ENCODE peak calls at places on chromosome 10, in seven cellular contexts. One of them, this sample, is unnamed.

GRCh38 chr10:36489928-36490279 is 635.5 kb upstream of the ANKRD30A start:
- DNase-seq in HFF-Myc: no peak
- DNase-seq in astrocyte of the spinal cord: peak; percentile 88
- DNase-seq in body of pancreas: no peak
- DNase-seq in HCT116: no peak
- DNase-seq in dorsolateral prefrontal cortex: no peak
- DNase-seq in OCI-LY7: no peak
- DNase-seq in this sample: peak; percentile 77

GRCh38 chr10:70190581-70190980 is 20.3 kb upstream of the SAR1A start:
- DNase-seq in HFF-Myc: no peak
- DNase-seq in astrocyte of the spinal cord: no peak
- DNase-seq in body of pancreas: no peak
- DNase-seq in HCT116: no peak
- DNase-seq in dorsolateral prefrontal cortex: no peak
- DNase-seq in OCI-LY7: no peak
- DNase-seq in this sample: peak; percentile 43

GRCh38 chr10:52229271-52229931 is 84.7 kb upstream of the DKK1 start:
- DNase-seq in HFF-Myc: no peak
- DNase-seq in astrocyte of the spinal cord: peak; percentile 21
- DNase-seq in body of pancreas: no peak
- DNase-seq in HCT116: no peak
- DNase-seq in dorsolateral prefrontal cortex: no peak
- DNase-seq in OCI-LY7: no peak
- DNase-seq in this sample: peak; percentile 83

GRCh38 chr10:98074315-98074911 is 44.0 kb upstream of the CRTAC1 start:
- DNase-seq in HFF-Myc: peak; percentile 1
- DNase-seq in astrocyte of the spinal cord: peak; percentile 16
- DNase-seq in body of pancreas: no peak
- DNase-seq in HCT116: no peak
- DNase-seq in dorsolateral prefrontal cortex: no peak
- DNase-seq in OCI-LY7: peak; percentile 15
- DNase-seq in this sample: peak; percentile 16

GRCh38 chr10:47207280-47207613 is 92.8 kb upstream of the GDF10 start:
- DNase-seq in HFF-Myc: no peak
- DNase-seq in astrocyte of the spinal cord: no peak
- DNase-seq in body of pancreas: no peak
- DNase-seq in HCT116: no peak
- DNase-seq in dorsolateral prefrontal cortex: no peak
- DNase-seq in OCI-LY7: no peak
- DNase-seq in this sample: no peak

GRCh38 chr10:49488056-49488455 is 50.9 kb downstream of the ERCC6 start:
- DNase-seq in HFF-Myc: peak; percentile 52
- DNase-seq in astrocyte of the spinal cord: no peak
- DNase-seq in body of pancreas: peak; percentile 13
- DNase-seq in HCT116: no peak
- DNase-seq in dorsolateral prefrontal cortex: no peak
- DNase-seq in OCI-LY7: no peak
- DNase-seq in this sample: no peak

GRCh38 chr10:127117125-127117524 is 79.3 kb downstream of the INSYN2A start:
- DNase-seq in HFF-Myc: peak; percentile 19
- DNase-seq in astrocyte of the spinal cord: peak; percentile 69
- DNase-seq in body of pancreas: peak; percentile 16
- DNase-seq in HCT116: no peak
- DNase-seq in dorsolateral prefrontal cortex: no peak
- DNase-seq in OCI-LY7: peak; percentile 12
- DNase-seq in this sample: peak; percentile 61

GRCh38 chr10:101062231-101063161 is 707 bp downstream of the KAZALD1 start:
- DNase-seq in HFF-Myc: no peak
- DNase-seq in astrocyte of the spinal cord: no peak
- DNase-seq in body of pancreas: peak; percentile 63
- DNase-seq in HCT116: no peak
- DNase-seq in dorsolateral prefrontal cortex: no peak
- DNase-seq in OCI-LY7: peak; percentile 87
- DNase-seq in this sample: peak; percentile 35

GRCh38 chr10:22315455-22316285 is 518 bp upstream of the COMMD3 start:
- DNase-seq in HFF-Myc: no peak
- DNase-seq in astrocyte of the spinal cord: no peak
- DNase-seq in body of pancreas: no peak
- DNase-seq in HCT116: no peak
- DNase-seq in dorsolateral prefrontal cortex: no peak
- DNase-seq in OCI-LY7: peak; percentile 16
- DNase-seq in this sample: peak; percentile 20

GRCh38 chr10:31697271-31698168 is 231.1 kb downstream of the ARHGAP12 start:
- DNase-seq in HFF-Myc: peak; percentile 85
- DNase-seq in astrocyte of the spinal cord: peak; percentile 85
- DNase-seq in body of pancreas: peak; percentile 74
- DNase-seq in HCT116: no peak
- DNase-seq in dorsolateral prefrontal cortex: peak; percentile 41
- DNase-seq in OCI-LY7: no peak
- DNase-seq in this sample: peak; percentile 90

GRCh38 chr10:118596426-118597124 is 1.1 kb upstream of the PRLHR start:
- DNase-seq in HFF-Myc: no peak
- DNase-seq in astrocyte of the spinal cord: no peak
- DNase-seq in body of pancreas: no peak
- DNase-seq in HCT116: no peak
- DNase-seq in dorsolateral prefrontal cortex: no peak
- DNase-seq in OCI-LY7: no peak
- DNase-seq in this sample: no peak

GRCh38 chr10:115321360-115321759 is 228.2 kb downstream of the ATRNL1 start:
- DNase-seq in HFF-Myc: no peak
- DNase-seq in astrocyte of the spinal cord: no peak
- DNase-seq in body of pancreas: no peak
- DNase-seq in HCT116: no peak
- DNase-seq in dorsolateral prefrontal cortex: no peak
- DNase-seq in OCI-LY7: no peak
- DNase-seq in this sample: no peak

GRCh38 chr10:57699944-57700343 is 567.8 kb downstream of the IPMK start:
- DNase-seq in HFF-Myc: no peak
- DNase-seq in astrocyte of the spinal cord: peak; percentile 19
- DNase-seq in body of pancreas: peak; percentile 5
- DNase-seq in HCT116: no peak
- DNase-seq in dorsolateral prefrontal cortex: no peak
- DNase-seq in OCI-LY7: no peak
- DNase-seq in this sample: no peak

GRCh38 chr10:124339951-124340760 is 78.6 kb downstream of the OAT start:
- DNase-seq in HFF-Myc: peak; percentile 95
- DNase-seq in astrocyte of the spinal cord: peak; percentile 88
- DNase-seq in body of pancreas: no peak
- DNase-seq in HCT116: no peak
- DNase-seq in dorsolateral prefrontal cortex: peak; percentile 84
- DNase-seq in OCI-LY7: no peak
- DNase-seq in this sample: peak; percentile 38

GRCh38 chr10:106707657-106708056 is 456.8 kb downstream of the SORCS1 start:
- DNase-seq in HFF-Myc: no peak
- DNase-seq in astrocyte of the spinal cord: no peak
- DNase-seq in body of pancreas: no peak
- DNase-seq in HCT116: no peak
- DNase-seq in dorsolateral prefrontal cortex: no peak
- DNase-seq in OCI-LY7: no peak
- DNase-seq in this sample: no peak

GRCh38 chr10:104209575-104210198 is 22.5 kb downstream of the CFAP43 start:
- DNase-seq in HFF-Myc: no peak
- DNase-seq in astrocyte of the spinal cord: peak; percentile 49
- DNase-seq in body of pancreas: peak; percentile 40
- DNase-seq in HCT116: peak; percentile 41
- DNase-seq in dorsolateral prefrontal cortex: peak; percentile 55
- DNase-seq in OCI-LY7: peak; percentile 31
- DNase-seq in this sample: peak; percentile 50

GRCh38 chr10:70186571-70186970 is 16.3 kb upstream of the SAR1A start:
- DNase-seq in HFF-Myc: no peak
- DNase-seq in astrocyte of the spinal cord: no peak
- DNase-seq in body of pancreas: no peak
- DNase-seq in HCT116: no peak
- DNase-seq in dorsolateral prefrontal cortex: no peak
- DNase-seq in OCI-LY7: no peak
- DNase-seq in this sample: peak; percentile 54

GRCh38 chr10:58152698-58153263 is 114.9 kb downstream of the IPMK start:
- DNase-seq in HFF-Myc: peak; percentile 58
- DNase-seq in astrocyte of the spinal cord: peak; percentile 68
- DNase-seq in body of pancreas: peak; percentile 51
- DNase-seq in HCT116: peak; percentile 41
- DNase-seq in dorsolateral prefrontal cortex: peak; percentile 27
- DNase-seq in OCI-LY7: peak; percentile 44
- DNase-seq in this sample: peak; percentile 75

GRCh38 chr10:12531305-12531738 is 182.0 kb downstream of the CAMK1D start:
- DNase-seq in HFF-Myc: no peak
- DNase-seq in astrocyte of the spinal cord: no peak
- DNase-seq in body of pancreas: peak; percentile 20
- DNase-seq in HCT116: no peak
- DNase-seq in dorsolateral prefrontal cortex: no peak
- DNase-seq in OCI-LY7: no peak
- DNase-seq in this sample: peak; percentile 9

GRCh38 chr10:108970016-108970415 is 953.3 kb downstream of the XPNPEP1 start:
- DNase-seq in HFF-Myc: peak; percentile 10
- DNase-seq in astrocyte of the spinal cord: peak; percentile 15
- DNase-seq in body of pancreas: no peak
- DNase-seq in HCT116: no peak
- DNase-seq in dorsolateral prefrontal cortex: no peak
- DNase-seq in OCI-LY7: peak; percentile 5
- DNase-seq in this sample: peak; percentile 30

GRCh38 chr10:2077231-2077630 is 339.9 kb upstream of the ADARB2 start:
- DNase-seq in HFF-Myc: no peak
- DNase-seq in astrocyte of the spinal cord: no peak
- DNase-seq in body of pancreas: no peak
- DNase-seq in HCT116: no peak
- DNase-seq in dorsolateral prefrontal cortex: no peak
- DNase-seq in OCI-LY7: no peak
- DNase-seq in this sample: no peak

GRCh38 chr10:130970341-130971122 is 341.0 kb downstream of the TCERG1L start:
- DNase-seq in HFF-Myc: no peak
- DNase-seq in astrocyte of the spinal cord: no peak
- DNase-seq in body of pancreas: no peak
- DNase-seq in HCT116: no peak
- DNase-seq in dorsolateral prefrontal cortex: no peak
- DNase-seq in OCI-LY7: no peak
- DNase-seq in this sample: no peak

GRCh38 chr10:49037187-49037586 is 78.1 kb downstream of the VSTM4 start:
- DNase-seq in HFF-Myc: no peak
- DNase-seq in astrocyte of the spinal cord: peak; percentile 34
- DNase-seq in body of pancreas: no peak
- DNase-seq in HCT116: peak; percentile 3
- DNase-seq in dorsolateral prefrontal cortex: no peak
- DNase-seq in OCI-LY7: no peak
- DNase-seq in this sample: peak; percentile 80

GRCh38 chr10:77768046-77768445 is 130.4 kb upstream of the KCNMA1 start:
- DNase-seq in HFF-Myc: no peak
- DNase-seq in astrocyte of the spinal cord: no peak
- DNase-seq in body of pancreas: no peak
- DNase-seq in HCT116: no peak
- DNase-seq in dorsolateral prefrontal cortex: no peak
- DNase-seq in OCI-LY7: no peak
- DNase-seq in this sample: no peak

DNA sequence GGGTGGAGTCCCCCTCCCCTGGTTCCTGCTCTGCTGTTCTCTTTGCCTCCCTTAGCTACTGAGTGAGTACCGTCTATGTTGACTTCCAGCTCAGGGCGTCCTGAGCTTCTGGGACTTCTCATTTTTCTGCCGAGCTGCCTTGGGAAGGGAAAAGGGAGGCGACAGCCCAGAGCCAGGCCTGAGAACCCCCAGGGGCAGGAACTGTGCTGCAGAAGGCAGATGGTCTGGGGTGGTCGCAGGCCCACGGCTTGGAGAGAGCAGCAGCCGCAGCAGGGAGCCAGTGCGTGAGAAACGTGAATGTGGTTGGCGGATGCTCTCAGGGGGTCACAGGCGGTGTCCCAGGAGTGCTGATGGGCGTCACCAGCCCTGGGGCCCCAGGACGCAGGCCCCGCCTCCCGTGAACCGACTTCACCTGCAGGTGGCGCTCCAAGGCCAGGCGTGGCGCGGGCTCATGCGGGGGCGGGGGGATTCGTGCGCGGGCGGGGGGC is 9.2 kb upstream of the PWWP2B start:
- DNase-seq in HFF-Myc: peak; percentile 9
- DNase-seq in astrocyte of the spinal cord: peak; percentile 13
- DNase-seq in body of pancreas: peak; percentile 68
- DNase-seq in HCT116: no peak
- DNase-seq in dorsolateral prefrontal cortex: no peak
- DNase-seq in OCI-LY7: peak; percentile 81
- DNase-seq in this sample: peak; percentile 38
- H3K4me3 ChIP-seq in HFF-Myc: no peak overlapping the region
- H3K4me3 ChIP-seq in astrocyte of the spinal cord: no peak overlapping the region
- H3K4me3 ChIP-seq in body of pancreas: no peak overlapping the region
- H3K4me3 ChIP-seq in HCT116: no peak overlapping the region
- H3K4me3 ChIP-seq in dorsolateral prefrontal cortex: no peak overlapping the region
- H3K4me3 ChIP-seq in OCI-LY7: peak overlapping the region; percentile 22
- H3K4me3 ChIP-seq in this sample: no peak overlapping the region

GRCh38 chr10:28532509-28533314 is at the start of gene WAC:
- DNase-seq in HFF-Myc: peak; percentile 64
- DNase-seq in astrocyte of the spinal cord: peak; percentile 95
- DNase-seq in body of pancreas: peak; percentile 96
- DNase-seq in HCT116: peak; percentile 83
- DNase-seq in dorsolateral prefrontal cortex: peak; percentile 95
- DNase-seq in OCI-LY7: peak; percentile 95
- DNase-seq in this sample: peak; percentile 88
- TF ChIP-seq CTCF in HFF-Myc: no peak
- TF ChIP-seq CTCF in astrocyte of the spinal cord: no peak
- TF ChIP-seq CTCF in body of pancreas: no peak
- TF ChIP-seq CTCF in HCT116: no peak
- TF ChIP-seq CTCF in dorsolateral prefrontal cortex: no peak
- TF ChIP-seq CTCF in OCI-LY7: no peak
- TF ChIP-seq CTCF in this sample: no peak

DNA sequence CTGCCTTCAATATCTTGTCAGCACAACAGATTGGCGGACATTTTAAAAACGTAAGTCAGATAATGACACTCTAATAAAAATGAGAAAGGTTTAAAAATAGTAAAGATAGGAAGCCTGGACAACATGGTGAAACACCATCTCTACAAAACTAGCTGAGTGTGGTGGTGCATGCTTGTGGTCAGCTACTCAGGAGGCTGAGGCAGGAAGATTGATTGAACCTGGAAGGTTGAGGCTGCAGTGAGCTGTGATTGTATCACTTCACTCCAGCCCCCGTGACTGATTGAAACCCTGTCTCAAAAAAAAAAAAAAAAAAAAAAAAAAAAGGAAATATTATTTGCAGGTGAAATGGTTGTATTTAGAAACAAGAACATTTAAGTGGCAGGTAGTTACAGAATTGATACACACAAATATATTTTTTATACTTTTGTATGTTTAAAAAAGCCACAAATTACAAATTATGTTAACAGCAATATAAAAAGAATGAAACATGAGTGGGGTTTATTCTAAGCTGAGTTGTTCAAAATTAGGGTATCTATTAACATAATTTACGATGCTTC is 141.9 kb downstream of the ADK start:
- DNase-seq in HFF-Myc: no peak
- DNase-seq in astrocyte of the spinal cord: peak; percentile 81
- DNase-seq in body of pancreas: no peak
- DNase-seq in HCT116: peak; percentile 10
- DNase-seq in dorsolateral prefrontal cortex: no peak
- DNase-seq in OCI-LY7: no peak
- DNase-seq in this sample: peak; percentile 84
- H3K4me3 ChIP-seq in HFF-Myc: no peak overlapping the region
- H3K4me3 ChIP-seq in astrocyte of the spinal cord: no peak overlapping the region
- H3K4me3 ChIP-seq in body of pancreas: no peak overlapping the region
- H3K4me3 ChIP-seq in HCT116: peak overlapping the region; percentile 6
- H3K4me3 ChIP-seq in dorsolateral prefrontal cortex: no peak overlapping the region
- H3K4me3 ChIP-seq in OCI-LY7: no peak overlapping the region
- H3K4me3 ChIP-seq in this sample: no peak overlapping the region

DNA sequence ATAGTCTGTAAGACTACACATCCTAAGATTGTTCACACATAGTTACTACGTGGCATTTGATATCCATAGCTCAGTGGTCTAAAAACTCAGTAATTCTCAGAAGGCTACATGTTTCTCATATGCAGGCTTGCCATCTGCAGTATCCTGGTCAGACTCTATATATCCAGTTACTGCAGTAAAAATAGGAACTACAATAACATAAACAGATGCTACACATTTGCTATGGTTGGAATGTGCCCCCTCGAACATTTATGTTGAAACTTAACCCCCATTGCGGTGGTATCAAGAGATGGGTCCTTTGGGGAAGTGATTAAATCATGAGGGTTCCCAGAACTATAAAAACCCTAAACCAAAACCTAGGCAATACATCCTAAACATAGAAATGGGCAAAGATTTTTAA is 1377.8 kb upstream of the LRRTM3 start:
- DNase-seq in HFF-Myc: no peak
- DNase-seq in astrocyte of the spinal cord: peak; percentile 12
- DNase-seq in body of pancreas: no peak
- DNase-seq in HCT116: no peak
- DNase-seq in dorsolateral prefrontal cortex: no peak
- DNase-seq in OCI-LY7: no peak
- DNase-seq in this sample: no peak
- TF ChIP-seq CTCF in HFF-Myc: no peak
- TF ChIP-seq CTCF in astrocyte of the spinal cord: no peak
- TF ChIP-seq CTCF in body of pancreas: no peak
- TF ChIP-seq CTCF in HCT116: no peak
- TF ChIP-seq CTCF in dorsolateral prefrontal cortex: no peak
- TF ChIP-seq CTCF in OCI-LY7: no peak
- TF ChIP-seq CTCF in this sample: no peak